ENCODE peak calls at places on chromosomes 12 and 14, in five cellular contexts. F is GM10248; N is effector memory CD4-positive, alpha-beta T cell; M is AG08396; G is HEK293T. J is an unnamed sample.

GRCh38 chr14:22336031-22336430 is 253.0 kb downstream of the DAD1 start:
- DNase-seq in F (no peak), N (no peak), M (no peak), G (no peak), J (no peak)

GRCh38 chr14:60563113-60563512 is 54.2 kb downstream of the SIX6 start:
- DNase-seq in F (no peak), N (no peak), M (peak; percentile 31), G (no peak), J (no peak)

GRCh38 chr12:132006056-132006680 is 56.4 kb downstream of the EP400 start:
- DNase-seq in F (no peak), N (no peak), M (no peak), G (no peak), J (no peak)

GRCh38 chr14:88952901-88953300 is 128.4 kb downstream of the TTC8 start:
- DNase-seq in F (no peak), N (no peak), M (no peak), G (no peak), J (peak; percentile 38)

GRCh38 chr12:40655451-40655850 is 36.8 kb upstream of the CNTN1 start:
- DNase-seq in F (no peak), N (no peak), M (no peak), G (no peak), J (no peak)

GRCh38 chr14:72892879-72893635 is 844 bp downstream of the DPF3 start:
- DNase-seq in F (peak; percentile 45), N (no peak), M (peak; percentile 59), G (peak; percentile 34), J (peak; percentile 50)

GRCh38 chr12:94558612-94559011 is 91.7 kb downstream of the TMCC3 start:
- DNase-seq in F (no peak), N (no peak), M (no peak), G (no peak), J (no peak)

GRCh38 chr14:103716091-103716801 is 636 bp downstream of the ZFYVE21 start:
- DNase-seq in F (peak; percentile 50), N (no peak), M (peak; percentile 80), G (peak; percentile 39), J (no peak)

GRCh38 chr12:113077057-113077858 is 20.7 kb downstream of the DTX1 start:
- DNase-seq in F (no peak), N (no peak), M (no peak), G (no peak), J (no peak)

GRCh38 chr12:128069359-128069997 is 197.5 kb upstream of the TMEM132C start:
- DNase-seq in F (peak; percentile 34), N (no peak), M (peak; percentile 43), G (peak; percentile 20), J (peak; percentile 16)

GRCh38 chr14:85319998-85320397 is 209.9 kb upstream of the FLRT2 start:
- DNase-seq in F (no peak), N (no peak), M (no peak), G (no peak), J (no peak)

GRCh38 chr14:29805415-29806123 is 122.1 kb downstream of the PRKD1 start:
- DNase-seq in F (no peak), N (no peak), M (peak; percentile 60), G (peak; percentile 31), J (no peak)

GRCh38 chr12:286531-287300 is 24.1 kb upstream of the SLC6A13 start:
- DNase-seq in F (no peak), N (no peak), M (no peak), G (no peak), J (no peak)

GRCh38 chr12:53973093-53974042 is at the start of gene HOXC11:
- DNase-seq in F (no peak), N (no peak), M (no peak), G (no peak), J (no peak)

GRCh38 chr14:21068521-21069387 is 1.4 kb upstream of the ARHGEF40 start:
- DNase-seq in F (peak; percentile 61), N (peak; percentile 49), M (peak; percentile 63), G (peak; percentile 65), J (peak; percentile 74)

GRCh38 chr12:58888131-58888783 is 32.0 kb downstream of the LRIG3 start:
- DNase-seq in F (no peak), N (no peak), M (peak; percentile 45), G (no peak), J (no peak)

GRCh38 chr12:130041983-130042812 is 120.1 kb upstream of the FZD10 start:
- DNase-seq in F (no peak), N (no peak), M (no peak), G (peak; percentile 83), J (peak; percentile 79)

GRCh38 chr12:119869720-119870119 is 7.4 kb downstream of the CIT start:
- DNase-seq in F (no peak), N (no peak), M (peak; percentile 87), G (no peak), J (no peak)

GRCh38 chr12:64679487-64679983 is 69.2 kb downstream of the RASSF3 start:
- DNase-seq in F (no peak), N (peak; percentile 54), M (no peak), G (no peak), J (no peak)

GRCh38 chr12:57452937-57453509 is 2.1 kb upstream of the INHBE start:
- DNase-seq in F (peak; percentile 66), N (no peak), M (peak; percentile 72), G (peak; percentile 77), J (peak; percentile 90)

GRCh38 chr12:34403706-34404376 is 381.5 kb downstream of the ALG10 start:
- DNase-seq in F (peak; percentile 1), N (no peak), M (peak; percentile 0), G (peak; percentile 0), J (peak; percentile 4)

GRCh38 chr14:103055693-103056092 is 1.7 kb downstream of the CDC42BPB start:
- DNase-seq in F (no peak), N (no peak), M (no peak), G (no peak), J (no peak)

GRCh38 chr12:19105468-19105867 is 24.1 kb upstream of the PLEKHA5 start:
- DNase-seq in F (no peak), N (no peak), M (no peak), G (no peak), J (no peak)

GRCh38 chr12:121465921-121466799 is 66.2 kb downstream of the RNF34 start:
- DNase-seq in F (peak; percentile 36), N (peak; percentile 29), M (peak; percentile 64), G (peak; percentile 43), J (peak; percentile 38)

GRCh38 chr14:36718216-36718615 is 56.6 kb downstream of the PAX9 start:
- DNase-seq in F (no peak), N (no peak), M (no peak), G (no peak), J (no peak)

GRCh38 chr14:69481815-69482568 is 2.5 kb upstream of the PLEKHD1 start:
- DNase-seq in F (peak; percentile 76), N (no peak), M (no peak), G (no peak), J (no peak)

GRCh38 chr12:1552171-1552570 is 42.2 kb downstream of the FBXL14 start:
- DNase-seq in F (no peak), N (no peak), M (no peak), G (no peak), J (no peak)

GRCh38 chr12:107442593-107442992 is 243.0 kb upstream of the PWP1 start:
- DNase-seq in F (no peak), N (no peak), M (no peak), G (no peak), J (no peak)

GRCh38 chr14:99230271-99231141 is 41.5 kb downstream of the BCL11B start:
- DNase-seq in F (no peak), N (peak; percentile 85), M (no peak), G (no peak), J (no peak)

GRCh38 chr12:124294686-124295315 is at the start of gene RFLNA:
- DNase-seq in F (no peak), N (no peak), M (no peak), G (no peak), J (peak; percentile 49)

GRCh38 chr14:104708606-104709268 is 15.3 kb upstream of the ADSS1 start:
- DNase-seq in F (peak; percentile 93), N (peak; percentile 60), M (peak; percentile 93), G (peak; percentile 90), J (peak; percentile 80)